ENCODE peak calls at places on chromosomes 2 and 18, in eight cellular contexts. R is stimulated activated CD4-positive, alpha-beta T cell treated with anti-CD3 and anti-CD28 coated beads, Interleukin-15, amount 100 ng/mL, for 1 hour; J is globus pallidus; P is M059J; G is activated B cell treated with CpG ODN at 0.5 μM for 24 hours; Q is stimulated activated CD8-positive, alpha-beta memory T cell treated with anti-CD3 and anti-CD28 coated beads, Interleukin-7, amount 100 ng/mL, for 4 hours; E is heart right ventricle; T is AG10803. O is an unnamed sample.

GRCh38 chr2:119943058-119943457 is 69.8 kb upstream of the EPB41L5 start:
- DNase-seq in T (peak), E (no peak), J (no peak), Q (no peak), R (no peak), G (no peak), P (no peak), O (no peak)

GRCh38 chr2:113227290-113227689 is 51.4 kb downstream of the PAX8 start:
- DNase-seq in Q (no peak), R (no peak), P (peak), E (no peak), T (no peak), J (no peak), G (no peak), O (no peak)

GRCh38 chr2:237354930-237355329 is 59.0 kb downstream of the COL6A3 start:
- DNase-seq in T (peak), Q (no peak), P (peak), E (no peak), J (no peak), R (no peak), G (no peak), O (no peak)

GRCh38 chr18:22185723-22186386 is 16.5 kb downstream of the GATA6 start:
- DNase-seq in E (no peak), J (no peak), P (no peak), Q (no peak), R (no peak), T (no peak), G (no peak), O (no peak)

GRCh38 chr2:206164261-206164862 is 4.7 kb downstream of the EEF1B2 start:
- DNase-seq in G (no peak), J (peak), T (peak), Q (no peak), P (peak), E (no peak), R (no peak), O (no peak)

GRCh38 chr2:175726213-175726612 is 275.9 kb downstream of the LNPK start:
- DNase-seq in Q (no peak), E (no peak), P (peak), T (peak), G (no peak), J (no peak), R (no peak), O (no peak)

GRCh38 chr18:46756172-46756558 is 688 bp downstream of the ST8SIA5 start:
- DNase-seq in J (no peak), E (no peak), P (peak), Q (no peak), R (no peak), T (no peak), G (no peak), O (peak)

GRCh38 chr2:217953011-217953481 is 49.7 kb downstream of the TNS1 start:
- DNase-seq in R (no peak), P (no peak), E (peak), Q (no peak), J (no peak), G (no peak), T (no peak), O (no peak)

GRCh38 chr18:34591920-34592444 is 118.1 kb upstream of the DTNA start:
- DNase-seq in E (no peak), R (no peak), T (no peak), P (no peak), G (no peak), J (no peak), Q (no peak), O (no peak)

GRCh38 chr2:69601179-69601612 is 42.3 kb downstream of the AAK1 start:
- DNase-seq in Q (no peak), P (peak), T (peak), J (no peak), E (no peak), R (no peak), G (no peak), O (no peak)

GRCh38 chr2:33552758-33553461 is 46.2 kb downstream of the FAM98A start:
- DNase-seq in G (no peak), P (peak), E (no peak), Q (no peak), J (no peak), R (no peak), T (peak), O (no peak)

GRCh38 chr2:173300458-173300857 is 54.2 kb upstream of the CDCA7 start:
- DNase-seq in R (no peak), J (no peak), G (no peak), P (no peak), E (no peak), Q (no peak), T (no peak), O (no peak)

GRCh38 chr2:201859886-201860285 is 53.5 kb downstream of the CDK15 start:
- DNase-seq in P (peak), R (no peak), G (no peak), Q (no peak), J (no peak), T (peak), E (no peak), O (no peak)

GRCh38 chr2:97931118-97931850 is 64.5 kb downstream of the TMEM131 start:
- DNase-seq in G (no peak), T (no peak), J (peak), Q (no peak), E (no peak), P (no peak), R (no peak), O (no peak)

GRCh38 chr2:68157002-68157401 is 686 bp upstream of the PNO1 start:
- DNase-seq in T (peak), J (no peak), E (peak), R (no peak), P (peak), G (no peak), Q (no peak), O (no peak)

GRCh38 chr2:223894968-223895367 is 50.2 kb downstream of the WDFY1 start:
- DNase-seq in G (no peak), Q (no peak), J (no peak), T (no peak), R (no peak), P (no peak), E (no peak), O (no peak)

GRCh38 chr18:28115149-28115550 is 61.8 kb downstream of the CDH2 start:
- DNase-seq in T (peak), Q (no peak), P (peak), E (no peak), G (no peak), J (no peak), R (no peak), O (no peak)

GRCh38 chr18:42758851-42759250 is 356.6 kb downstream of the RIT2 start:
- DNase-seq in J (no peak), E (no peak), G (no peak), T (no peak), Q (no peak), R (no peak), P (peak), O (no peak)

GRCh38 chr18:36772339-36772738 is 56.5 kb downstream of the TPGS2 start:
- DNase-seq in T (peak), J (no peak), P (peak), R (no peak), G (no peak), E (no peak), Q (no peak), O (no peak)

GRCh38 chr2:200356794-200357472 is 50.4 kb downstream of the SPATS2L start:
- DNase-seq in T (peak), J (no peak), Q (no peak), G (no peak), P (peak), E (no peak), R (no peak), O (no peak)

GRCh38 chr2:180980943-180981898 is 816 bp downstream of the UBE2E3 start:
- DNase-seq in R (no peak), G (no peak), P (peak), T (peak), J (peak), Q (peak), E (peak), O (peak)

GRCh38 chr18:5720132-5720531 is 175.2 kb downstream of the TMEM200C start:
- DNase-seq in Q (no peak), E (no peak), T (no peak), R (no peak), P (no peak), J (no peak), G (no peak), O (no peak)

GRCh38 chr2:239539776-239540100 is 138.9 kb upstream of the HDAC4 start:
- DNase-seq in R (no peak), J (no peak), E (no peak), T (no peak), Q (no peak), P (no peak), G (no peak), O (no peak)

GRCh38 chr2:219441451-219442205 is 7.0 kb downstream of the SPEG start:
- DNase-seq in Q (peak), T (peak), J (no peak), R (peak), E (no peak), G (no peak), P (peak), O (peak)

GRCh38 chr2:95274291-95275150 is at the start of gene PROM2:
- DNase-seq in G (peak), T (no peak), Q (no peak), R (no peak), P (no peak), J (no peak), E (no peak), O (no peak)

GRCh38 chr2:26574066-26574899 is 66.9 kb downstream of the CIB4 start:
- DNase-seq in G (no peak), Q (no peak), J (no peak), T (no peak), R (no peak), E (no peak), P (no peak), O (no peak)

GRCh38 chr2:172792711-172793110 is 57.1 kb downstream of the RAPGEF4 start:
- DNase-seq in P (peak), E (no peak), J (no peak), R (no peak), T (peak), Q (no peak), G (no peak), O (no peak)

GRCh38 chr2:105125920-105126319 is 88.1 kb downstream of the MRPS9 start:
- DNase-seq in J (no peak), P (no peak), R (no peak), Q (no peak), E (no peak), T (no peak), G (no peak), O (no peak)

GRCh38 chr18:13616525-13617035 is 109.8 kb downstream of the FAM210A start:
- DNase-seq in G (no peak), T (no peak), E (no peak), J (no peak), R (no peak), Q (no peak), P (no peak), O (no peak)

GRCh38 chr18:24153397-24153796 is 14.5 kb downstream of the CABYR start:
- DNase-seq in R (no peak), T (no peak), Q (no peak), E (no peak), J (no peak), P (no peak), G (no peak), O (no peak)